ENCODE peak calls at places on chromosomes 16 and 17, in ten cellular contexts. P, Y, E, O, G, K, C, R, A and D are unnamed samples. For H3K36me3, the result is how much of the 10 kb centered on the place peaks cover.

GRCh38 chr16:62548095-62548494 is 511.9 kb upstream of the CDH8 start:
- DNase-seq in A (no peak), C (no peak), R (no peak), E (no peak), O (no peak), Y (no peak), G (no peak), K (no peak), P (no peak), D (no peak)

GRCh38 chr17:50943575-50943933 is 77.4 kb upstream of the TOB1 start:
- DNase-seq in K (no peak), C (peak), A (peak), E (no peak), G (no peak), Y (peak), O (no peak), P (peak), R (no peak), D (no peak)

GRCh38 chr16:48434653-48435318 is 49.6 kb upstream of the SIAH1 start:
- DNase-seq in O (no peak), G (no peak), K (peak), Y (no peak), C (no peak), R (peak), E (no peak), P (no peak), A (no peak), D (peak)

GRCh38 chr16:72191551-72191950 is 19.6 kb upstream of the PMFBP1 start:
- DNase-seq in A (no peak), R (no peak), G (no peak), E (no peak), P (no peak), C (no peak), K (no peak), O (no peak), Y (no peak), D (no peak)

GRCh38 chr16:3726021-3726687 is 8.8 kb upstream of the TRAP1 start:
- DNase-seq in A (no peak), C (no peak), R (no peak), Y (no peak), O (no peak), G (no peak), K (no peak), P (no peak), E (no peak), D (no peak)

GRCh38 chr16:49856741-49857330 is 924 bp upstream of the ZNF423 start:
- DNase-seq in K (peak), O (peak), G (peak), R (peak), C (peak), Y (peak), E (peak), P (peak), A (peak), D (peak)

GRCh38 chr17:42623732-42624596 is 14.5 kb downstream of the TUBG1 start:
- DNase-seq in Y (peak), O (no peak), P (peak), C (no peak), G (no peak), R (peak), K (peak), E (no peak), A (peak), D (no peak)

GRCh38 chr17:64781394-64781793 is 119.3 kb upstream of the SMURF2 start:
- DNase-seq in K (no peak), C (no peak), P (peak), O (peak), G (peak), E (peak), A (peak), R (peak), Y (peak), D (peak)

GRCh38 chr17:48791128-48792032 is 25.6 kb downstream of the TTLL6 start:
- DNase-seq in C (peak), E (peak), A (peak), G (peak), O (peak), Y (peak), K (peak), R (peak), P (peak), D (no peak)

GRCh38 chr16:16150117-16150877 is 73.0 kb downstream of the ABCC6 start:
- DNase-seq in C (peak), E (peak), A (peak), Y (peak), G (peak), K (peak), O (peak), R (peak), P (no peak), D (peak)

GRCh38 chr16:21957687-21958346 is 4.7 kb downstream of the UQCRC2 start:
- DNase-seq in C (no peak), E (no peak), K (no peak), R (no peak), P (no peak), O (no peak), A (no peak), Y (no peak), G (no peak), D (no peak)

GRCh38 chr17:35795007-35795870 is at the start of gene MMP28:
- DNase-seq in O (peak), R (peak), Y (peak), A (peak), E (no peak), K (no peak), C (no peak), P (peak), G (no peak), D (peak)

GRCh38 chr16:86523166-86523740 is 12.9 kb downstream of the FOXF1 start:
- DNase-seq in C (no peak), R (no peak), G (no peak), O (no peak), E (no peak), P (no peak), K (no peak), A (no peak), Y (no peak), D (no peak)

GRCh38 chr16:70429888-70430666 is 8.8 kb downstream of the ST3GAL2 start:
- DNase-seq in Y (no peak), C (no peak), G (no peak), R (no peak), E (no peak), O (no peak), K (no peak), P (no peak), A (no peak), D (peak)

GRCh38 chr17:29096094-29096493 is 53.2 kb downstream of the PIPOX start:
- DNase-seq in P (no peak), R (no peak), E (no peak), O (no peak), A (no peak), Y (no peak), G (no peak), K (no peak), C (no peak), D (no peak)

GRCh38 chr17:77958716-77959215 is 263 bp downstream of the TNRC6C start:
- DNase-seq in C (no peak), G (no peak), K (no peak), R (no peak), E (no peak), P (no peak), A (no peak), O (no peak), Y (no peak), D (no peak)

GRCh38 chr16:28903344-28904042 is 21.5 kb downstream of the RABEP2 start:
- DNase-seq in K (no peak), E (no peak), C (no peak), P (no peak), A (no peak), Y (no peak), G (no peak), R (no peak), O (no peak), D (no peak)

GRCh38 chr16:51427081-51427480 is 276.0 kb upstream of the SALL1 start:
- DNase-seq in K (no peak), G (no peak), R (no peak), E (no peak), C (no peak), Y (no peak), A (no peak), O (no peak), P (no peak), D (no peak)

GRCh38 chr17:72614871-72615626 is 477.4 kb downstream of the SLC39A11 start:
- DNase-seq in A (peak), Y (peak), R (no peak), E (peak), C (no peak), P (peak), O (no peak), G (no peak), K (peak), D (peak)

GRCh38 chr17:3974138-3974687 is 10.0 kb upstream of the ATP2A3 start:
- DNase-seq in Y (no peak), G (no peak), C (no peak), E (no peak), P (no peak), K (no peak), A (no peak), R (no peak), O (no peak), D (no peak)

GRCh38 chr17:6599364-6599763 is 41.1 kb downstream of the KIAA0753 start:
- DNase-seq in K (peak), O (no peak), A (no peak), Y (no peak), G (no peak), E (no peak), R (no peak), C (no peak), P (no peak), D (no peak)

GRCh38 chr16:25257956-25258855 is 561 bp upstream of the ZKSCAN2 start:
- DNase-seq in Y (peak), K (peak), P (peak), R (peak), A (peak), O (no peak), C (peak), G (peak), E (peak), D (no peak)

GRCh38 chr16:74469946-74470478 is 48.7 kb upstream of the CLEC18B start:
- DNase-seq in P (no peak), O (no peak), A (no peak), Y (no peak), E (no peak), R (no peak), K (no peak), C (no peak), G (no peak), D (no peak)

GRCh38 chr17:21394265-21394664 is 18.1 kb downstream of the KCNJ12 start:
- DNase-seq in E (no peak), Y (no peak), A (no peak), C (no peak), R (no peak), K (peak), P (no peak), G (no peak), O (no peak), D (no peak)

GRCh38 chr17:17703608-17703919 is 22.3 kb downstream of the RAI1 start:
- DNase-seq in P (no peak), G (no peak), E (no peak), C (no peak), A (no peak), K (no peak), Y (no peak), O (no peak), R (no peak), D (no peak)

DNA sequence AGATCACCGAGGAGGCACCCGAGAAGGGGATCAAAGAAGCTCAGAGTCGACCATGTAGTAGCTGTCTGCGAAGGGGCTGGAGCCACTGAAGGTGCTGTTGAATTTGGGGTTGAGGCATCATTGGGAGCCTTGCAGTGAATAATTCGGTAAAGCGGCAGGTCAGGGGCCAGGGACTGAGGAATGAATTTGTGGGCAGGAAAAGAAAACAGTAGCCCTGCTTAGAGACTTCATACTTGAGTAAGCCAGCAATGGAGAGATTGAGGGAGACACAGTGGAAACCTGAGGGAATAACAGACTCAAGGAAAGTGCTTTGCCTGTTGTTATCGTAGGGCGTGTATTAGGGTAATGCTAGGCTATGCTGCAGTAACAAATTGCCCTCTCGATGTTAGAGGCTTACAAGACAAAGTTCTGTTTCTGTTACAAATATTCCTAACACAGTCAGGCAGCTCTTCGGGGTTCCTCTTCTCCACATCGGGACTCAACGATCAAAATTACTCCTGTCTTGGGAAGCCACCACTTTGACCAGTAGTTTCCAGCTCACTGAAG is 13.4 kb upstream of the HERPUD1 start:
- DNase-seq in C (no peak), O (no peak), E (no peak), A (no peak), P (no peak), G (no peak), R (no peak), K (no peak), Y (no peak), D (no peak)
- H3K27ac ChIP-seq in C (no peak), O (no peak), E (peak), A (peak), P (no peak), G (no peak), R (no peak), K (no peak), Y (peak), D (no peak)

GRCh38 chr16:2232094-2232990 is 3.9 kb upstream of the DNASE1L2 start:
- DNase-seq in K (no peak), G (no peak), R (no peak), E (no peak), C (no peak), Y (no peak), P (no peak), O (no peak), A (no peak), D (no peak)
- H3K36me3 ChIP-seq in K (half or more), G (under half), R (under half), E (under half), C (under half), Y (under half), P (half or more), O (half or more), A (under half), D (half or more)

GRCh38 chr16:46883690-46884512 is at the start of gene GPT2:
- DNase-seq in E (peak), Y (peak), K (peak), P (peak), O (peak), A (peak), G (peak), R (peak), C (peak), D (peak)

GRCh38 chr16:46884513-46885293 is 541 bp downstream of the GPT2 start:
- DNase-seq in E (no peak), R (peak), G (no peak), C (no peak), A (peak), P (no peak), Y (peak), O (no peak), K (peak), D (no peak)

GRCh38 chr16:46882940-46883307 is 1.2 kb upstream of the GPT2 start:
- DNase-seq in E (no peak), P (no peak), C (no peak), R (no peak), G (no peak), K (no peak), O (no peak), A (no peak), Y (no peak), D (no peak)

GRCh38 chr16:46883353-46883689 is 841 bp upstream of the GPT2 start:
- DNase-seq in A (peak), O (no peak), R (no peak), E (no peak), P (no peak), Y (peak), G (no peak), K (no peak), C (no peak), D (no peak)

DNA sequence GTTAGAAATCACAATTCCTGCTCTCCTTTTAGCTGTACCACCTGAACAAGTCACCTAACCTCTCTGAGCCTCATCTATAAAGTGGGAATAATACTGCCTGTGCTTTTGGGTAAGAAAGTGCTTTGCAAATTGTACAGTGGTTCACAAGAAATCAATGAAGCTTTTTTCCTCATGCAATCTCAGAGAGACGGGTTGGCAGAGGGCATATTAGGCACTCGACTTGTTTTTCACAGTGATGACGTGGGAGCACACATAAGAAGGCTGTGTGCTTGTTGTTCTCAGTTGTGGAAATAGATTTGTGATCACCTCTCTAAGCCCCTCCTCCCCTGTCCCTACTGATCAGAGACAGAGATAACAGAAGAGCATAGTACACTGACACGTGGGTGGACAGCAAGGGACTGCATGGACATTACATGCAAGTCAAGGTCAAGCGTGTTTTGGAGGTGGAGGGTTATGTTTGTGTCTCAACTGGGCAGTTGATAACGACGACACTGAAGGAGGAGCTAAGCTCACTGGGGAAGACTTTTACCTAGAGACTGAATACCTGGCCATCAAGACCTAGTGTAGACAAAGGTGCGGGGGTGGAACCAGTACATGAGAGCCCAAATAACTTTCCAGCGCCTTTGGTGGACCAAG is 1.7 kb upstream of the GPT2 start:
- DNase-seq in R (no peak), O (no peak), A (no peak), C (no peak), G (no peak), K (no peak), E (no peak), Y (no peak), P (no peak), D (no peak)
- TF ChIP-seq POLR2A in R (no peak), O (no peak), A (peak), C (no peak), G (no peak), K (no peak), E (no peak), Y (no peak), P (no peak), D (no peak)

GRCh38 chr17:63178530-63178929 is 212.5 kb downstream of the TANC2 start:
- DNase-seq in R (no peak), E (no peak), O (no peak), P (no peak), K (peak), A (no peak), C (no peak), Y (no peak), G (no peak), D (no peak)

GRCh38 chr17:63185420-63185819 is 219.4 kb downstream of the TANC2 start:
- DNase-seq in Y (no peak), P (no peak), C (no peak), A (no peak), K (no peak), R (no peak), E (no peak), O (no peak), G (no peak), D (no peak)

DNA sequence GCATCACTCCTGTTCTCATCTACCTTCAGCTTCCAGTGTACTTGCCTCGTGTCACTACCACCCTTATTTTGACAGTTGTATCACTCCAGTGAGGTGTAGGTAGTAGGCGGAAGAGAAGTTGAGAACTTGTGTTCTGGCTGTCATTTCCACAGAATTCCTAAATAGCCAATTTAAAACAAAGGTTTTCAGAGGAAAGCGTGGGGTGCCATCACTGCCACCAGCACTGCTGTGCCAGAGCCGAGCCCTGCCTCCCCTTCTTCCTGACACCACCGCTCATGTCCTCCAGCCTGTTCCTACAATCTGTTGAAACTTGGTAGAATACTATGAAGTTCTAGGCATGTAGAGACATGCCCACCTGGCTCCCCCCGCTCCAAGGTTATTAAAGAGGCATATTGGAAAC is 215.8 kb downstream of the TANC2 start:
- DNase-seq in G (no peak), Y (no peak), E (peak), R (no peak), A (no peak), P (no peak), K (no peak), O (no peak), C (no peak), D (no peak)
- H3K27ac ChIP-seq in G (no peak), Y (no peak), E (no peak), R (no peak), A (no peak), P (no peak), K (peak), O (no peak), C (no peak), D (no peak)